ENCODE peak calls at places on chromosomes 1 and 21, in five cellular contexts. One of them, this sample, is unnamed.

GRCh38 chr1:64745986-64746940 is 1.4 kb downstream of the RAVER2 start:
- DNase-seq in CD8-positive, alpha-beta T cell: no peak
- DNase-seq in left lung: no peak
- DNase-seq in psoas muscle: no peak
- DNase-seq in HL-60: peak
- DNase-seq in this sample: no peak

GRCh38 chr1:41371630-41372599 is 10.7 kb downstream of the FOXO6 start:
- DNase-seq in psoas muscle: peak
- DNase-seq in left lung: no peak
- DNase-seq in HL-60: peak
- DNase-seq in CD8-positive, alpha-beta T cell: no peak
- DNase-seq in this sample: no peak

GRCh38 chr1:228337711-228338520 is 68.7 kb downstream of the TRIM11 start:
- DNase-seq in psoas muscle: peak
- DNase-seq in left lung: peak
- DNase-seq in HL-60: no peak
- DNase-seq in CD8-positive, alpha-beta T cell: no peak
- DNase-seq in this sample: peak

GRCh38 chr1:70509996-70510876 is 99.2 kb downstream of the CTH start:
- DNase-seq in HL-60: peak
- DNase-seq in CD8-positive, alpha-beta T cell: no peak
- DNase-seq in psoas muscle: no peak
- DNase-seq in left lung: no peak
- DNase-seq in this sample: no peak

GRCh38 chr1:145878724-145879123 is 6.9 kb downstream of the ANKRD35 start:
- DNase-seq in HL-60: no peak
- DNase-seq in psoas muscle: no peak
- DNase-seq in CD8-positive, alpha-beta T cell: no peak
- DNase-seq in left lung: no peak
- DNase-seq in this sample: no peak

GRCh38 chr1:99481391-99481996 is 164.4 kb upstream of the PALMD start:
- DNase-seq in CD8-positive, alpha-beta T cell: peak
- DNase-seq in left lung: no peak
- DNase-seq in psoas muscle: no peak
- DNase-seq in HL-60: peak
- DNase-seq in this sample: peak

GRCh38 chr21:33478858-33479678 is 706 bp downstream of the TMEM50B start:
- DNase-seq in HL-60: peak
- DNase-seq in psoas muscle: peak
- DNase-seq in CD8-positive, alpha-beta T cell: peak
- DNase-seq in left lung: peak
- DNase-seq in this sample: peak

GRCh38 chr1:112833806-112834205 is 118.7 kb upstream of the PPM1J start:
- DNase-seq in left lung: no peak
- DNase-seq in HL-60: no peak
- DNase-seq in CD8-positive, alpha-beta T cell: no peak
- DNase-seq in psoas muscle: no peak
- DNase-seq in this sample: no peak

GRCh38 chr1:151998611-151999362 is 5.1 kb upstream of the S100A10 start:
- DNase-seq in psoas muscle: no peak
- DNase-seq in CD8-positive, alpha-beta T cell: no peak
- DNase-seq in left lung: no peak
- DNase-seq in HL-60: no peak
- DNase-seq in this sample: no peak

GRCh38 chr1:68011786-68012375 is 38.5 kb downstream of the DIRAS3 start:
- DNase-seq in psoas muscle: no peak
- DNase-seq in CD8-positive, alpha-beta T cell: no peak
- DNase-seq in HL-60: no peak
- DNase-seq in left lung: no peak
- DNase-seq in this sample: no peak

GRCh38 chr1:68015369-68015768 is 35.1 kb downstream of the DIRAS3 start:
- DNase-seq in HL-60: no peak
- DNase-seq in left lung: no peak
- DNase-seq in CD8-positive, alpha-beta T cell: no peak
- DNase-seq in psoas muscle: no peak
- DNase-seq in this sample: no peak

GRCh38 chr1:68013351-68013750 is 37.1 kb downstream of the DIRAS3 start:
- DNase-seq in CD8-positive, alpha-beta T cell: no peak
- DNase-seq in HL-60: no peak
- DNase-seq in left lung: no peak
- DNase-seq in psoas muscle: no peak
- DNase-seq in this sample: no peak

GRCh38 chr1:68010543-68010942 is 39.9 kb downstream of the DIRAS3 start:
- DNase-seq in psoas muscle: no peak
- DNase-seq in left lung: no peak
- DNase-seq in HL-60: no peak
- DNase-seq in CD8-positive, alpha-beta T cell: no peak
- DNase-seq in this sample: no peak

GRCh38 chr1:68010094-68010493 is 40.3 kb downstream of the DIRAS3 start:
- DNase-seq in psoas muscle: no peak
- DNase-seq in HL-60: no peak
- DNase-seq in CD8-positive, alpha-beta T cell: no peak
- DNase-seq in left lung: no peak
- DNase-seq in this sample: no peak
- TF ChIP-seq CTCF in psoas muscle: peak
- TF ChIP-seq CTCF in HL-60: no peak
- TF ChIP-seq CTCF in CD8-positive, alpha-beta T cell: no peak
- TF ChIP-seq CTCF in left lung: no peak
- TF ChIP-seq CTCF in this sample: peak

GRCh38 chr1:154567386-154568164 is at the start of gene CHRNB2:
- DNase-seq in HL-60: peak
- DNase-seq in psoas muscle: peak
- DNase-seq in left lung: peak
- DNase-seq in CD8-positive, alpha-beta T cell: peak
- DNase-seq in this sample: peak
- H3K27ac ChIP-seq in HL-60: no peak
- H3K27ac ChIP-seq in psoas muscle: no peak
- H3K27ac ChIP-seq in left lung: no peak
- H3K27ac ChIP-seq in CD8-positive, alpha-beta T cell: no peak
- H3K27ac ChIP-seq in this sample: peak

DNA sequence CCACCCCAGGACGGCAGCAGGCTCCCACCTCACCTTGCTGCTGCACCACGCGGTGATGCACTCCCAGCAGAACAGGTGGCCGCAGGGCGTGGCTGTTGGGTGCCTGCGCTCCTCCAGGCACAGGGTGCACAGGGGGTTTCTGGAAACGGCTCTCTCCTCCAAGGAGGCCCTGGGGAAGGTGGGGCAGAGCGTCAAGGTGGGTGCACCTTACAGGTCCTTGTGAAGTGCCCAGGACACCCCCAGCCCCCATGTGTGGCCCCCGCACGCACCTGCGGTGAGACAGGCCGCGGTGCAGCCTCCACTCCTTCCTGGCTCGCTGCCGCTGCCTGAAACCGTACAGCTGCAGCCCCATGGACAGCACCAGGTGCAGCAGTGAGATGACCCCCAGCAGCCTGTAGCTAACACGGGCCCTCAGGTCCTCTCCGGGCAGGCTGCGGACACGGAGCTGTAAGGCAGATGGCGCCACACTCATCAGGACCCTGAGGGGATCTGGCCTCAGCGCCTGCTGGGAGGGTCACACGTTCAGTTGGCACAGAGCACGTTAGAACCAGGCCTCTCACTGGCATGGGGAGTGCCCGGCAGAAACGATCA is 5.8 kb downstream of the PEX10 start:
- DNase-seq in left lung: no peak
- DNase-seq in psoas muscle: no peak
- DNase-seq in HL-60: no peak
- DNase-seq in CD8-positive, alpha-beta T cell: no peak
- DNase-seq in this sample: no peak
- TF ChIP-seq CTCF in left lung: no peak
- TF ChIP-seq CTCF in psoas muscle: no peak
- TF ChIP-seq CTCF in HL-60: no peak
- TF ChIP-seq CTCF in CD8-positive, alpha-beta T cell: no peak
- TF ChIP-seq CTCF in this sample: no peak

DNA sequence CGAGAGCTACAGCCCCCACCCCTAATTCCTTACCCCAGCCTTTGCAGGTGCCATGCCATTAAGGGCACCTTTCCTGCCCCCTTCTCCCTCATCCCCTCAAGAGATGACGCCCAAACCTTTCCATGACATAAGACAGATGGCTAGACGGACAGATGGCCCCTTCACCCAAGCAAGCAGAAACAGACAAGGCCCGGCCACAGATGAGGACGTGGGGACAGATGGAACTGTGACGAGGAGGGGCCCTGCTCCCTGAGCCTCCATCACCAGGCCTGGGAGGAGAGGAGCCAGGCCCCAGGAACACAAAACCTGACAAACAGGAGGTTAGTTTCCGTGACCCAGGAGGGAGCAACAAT is 24.7 kb upstream of the PEF1 start:
- DNase-seq in CD8-positive, alpha-beta T cell: no peak
- DNase-seq in left lung: no peak
- DNase-seq in HL-60: no peak
- DNase-seq in psoas muscle: no peak
- DNase-seq in this sample: no peak
- H3K27ac ChIP-seq in CD8-positive, alpha-beta T cell: no peak
- H3K27ac ChIP-seq in left lung: peak
- H3K27ac ChIP-seq in HL-60: no peak
- H3K27ac ChIP-seq in psoas muscle: peak
- H3K27ac ChIP-seq in this sample: no peak

GRCh38 chr1:182050481-182051438 is 10.8 kb downstream of the ZNF648 start:
- DNase-seq in left lung: no peak
- DNase-seq in HL-60: peak
- DNase-seq in psoas muscle: no peak
- DNase-seq in CD8-positive, alpha-beta T cell: no peak
- DNase-seq in this sample: no peak

GRCh38 chr1:182051938-182052337 is 9.6 kb downstream of the ZNF648 start:
- DNase-seq in CD8-positive, alpha-beta T cell: no peak
- DNase-seq in left lung: no peak
- DNase-seq in psoas muscle: no peak
- DNase-seq in HL-60: no peak
- DNase-seq in this sample: no peak

GRCh38 chr1:182056596-182057366 is 4.7 kb downstream of the ZNF648 start:
- DNase-seq in psoas muscle: no peak
- DNase-seq in HL-60: no peak
- DNase-seq in CD8-positive, alpha-beta T cell: no peak
- DNase-seq in left lung: no peak
- DNase-seq in this sample: no peak

GRCh38 chr1:182059936-182060335 is 1.6 kb downstream of the ZNF648 start:
- DNase-seq in HL-60: no peak
- DNase-seq in psoas muscle: no peak
- DNase-seq in CD8-positive, alpha-beta T cell: no peak
- DNase-seq in left lung: no peak
- DNase-seq in this sample: no peak

GRCh38 chr1:182054698-182055326 is 6.7 kb downstream of the ZNF648 start:
- DNase-seq in CD8-positive, alpha-beta T cell: peak
- DNase-seq in HL-60: peak
- DNase-seq in psoas muscle: no peak
- DNase-seq in left lung: no peak
- DNase-seq in this sample: peak
- TF ChIP-seq CTCF in CD8-positive, alpha-beta T cell: peak
- TF ChIP-seq CTCF in HL-60: peak
- TF ChIP-seq CTCF in psoas muscle: peak
- TF ChIP-seq CTCF in left lung: peak
- TF ChIP-seq CTCF in this sample: peak

GRCh38 chr1:27604579-27605299 is 795 bp upstream of the AHDC1 start:
- DNase-seq in HL-60: no peak
- DNase-seq in CD8-positive, alpha-beta T cell: no peak
- DNase-seq in left lung: no peak
- DNase-seq in psoas muscle: no peak
- DNase-seq in this sample: no peak
- H3K27ac ChIP-seq in HL-60: no peak
- H3K27ac ChIP-seq in CD8-positive, alpha-beta T cell: no peak
- H3K27ac ChIP-seq in left lung: no peak
- H3K27ac ChIP-seq in psoas muscle: peak
- H3K27ac ChIP-seq in this sample: peak

GRCh38 chr1:209064850-209065249 is 518.7 kb upstream of the CAMK1G start:
- DNase-seq in HL-60: no peak
- DNase-seq in left lung: no peak
- DNase-seq in psoas muscle: no peak
- DNase-seq in CD8-positive, alpha-beta T cell: no peak
- DNase-seq in this sample: no peak

GRCh38 chr1:209065350-209065749 is 518.2 kb upstream of the CAMK1G start:
- DNase-seq in CD8-positive, alpha-beta T cell: no peak
- DNase-seq in HL-60: no peak
- DNase-seq in left lung: no peak
- DNase-seq in psoas muscle: no peak
- DNase-seq in this sample: no peak

GRCh38 chr1:209062863-209063262 is 520.7 kb upstream of the CAMK1G start:
- DNase-seq in left lung: no peak
- DNase-seq in HL-60: no peak
- DNase-seq in psoas muscle: no peak
- DNase-seq in CD8-positive, alpha-beta T cell: no peak
- DNase-seq in this sample: no peak

GRCh38 chr1:209062081-209062480 is 521.4 kb upstream of the CAMK1G start:
- DNase-seq in HL-60: no peak
- DNase-seq in left lung: no peak
- DNase-seq in psoas muscle: no peak
- DNase-seq in CD8-positive, alpha-beta T cell: no peak
- DNase-seq in this sample: no peak

DNA sequence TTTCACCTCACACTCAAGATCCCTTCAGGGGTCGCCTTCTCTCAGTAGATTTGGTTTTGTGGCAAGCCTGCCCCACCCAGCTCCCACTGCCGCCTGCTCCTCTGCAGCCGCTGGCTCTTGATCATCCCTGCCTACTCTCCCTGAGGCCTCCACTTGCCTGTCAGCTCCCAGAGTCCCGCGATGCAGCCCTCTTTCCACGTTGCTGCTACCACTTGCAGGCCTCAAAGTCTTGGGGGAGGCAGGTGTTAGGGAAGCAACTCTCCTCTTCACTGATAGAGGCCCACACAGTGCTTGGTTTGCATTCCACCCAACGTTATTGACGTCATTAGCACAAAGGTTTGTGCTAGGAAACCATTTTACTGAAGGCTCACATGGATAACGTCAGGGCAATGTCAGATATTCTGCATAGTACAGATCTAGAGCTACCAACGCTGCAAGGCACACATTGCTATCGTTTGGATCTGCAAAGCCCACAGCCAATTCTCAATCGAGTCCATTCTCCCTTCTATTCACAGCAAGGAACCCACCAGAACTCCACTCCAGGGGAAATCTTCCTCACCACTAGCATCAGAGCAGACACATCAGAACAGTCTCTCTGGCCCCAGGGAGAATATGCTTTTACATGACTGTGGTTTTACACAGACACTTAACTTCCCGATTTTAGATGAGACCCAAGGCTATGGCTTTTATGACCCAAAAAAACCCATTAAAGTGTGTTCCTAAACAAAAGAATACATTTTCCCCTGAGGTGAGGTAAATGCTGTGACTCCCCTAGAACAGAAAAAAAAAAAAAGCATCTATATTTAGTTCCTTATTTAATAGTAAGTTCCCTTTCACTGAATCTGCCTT is 519.5 kb upstream of the CAMK1G start:
- DNase-seq in left lung: no peak
- DNase-seq in HL-60: no peak
- DNase-seq in CD8-positive, alpha-beta T cell: no peak
- DNase-seq in psoas muscle: no peak
- DNase-seq in this sample: no peak
- TF ChIP-seq CTCF in left lung: no peak
- TF ChIP-seq CTCF in HL-60: no peak
- TF ChIP-seq CTCF in CD8-positive, alpha-beta T cell: no peak
- TF ChIP-seq CTCF in psoas muscle: no peak
- TF ChIP-seq CTCF in this sample: no peak

GRCh38 chr21:44310628-44311027 is 10.8 kb downstream of the PFKL start:
- DNase-seq in left lung: no peak
- DNase-seq in psoas muscle: no peak
- DNase-seq in CD8-positive, alpha-beta T cell: no peak
- DNase-seq in HL-60: no peak
- DNase-seq in this sample: no peak
- H3K27ac ChIP-seq in left lung: no peak
- H3K27ac ChIP-seq in psoas muscle: no peak
- H3K27ac ChIP-seq in CD8-positive, alpha-beta T cell: no peak
- H3K27ac ChIP-seq in HL-60: no peak
- H3K27ac ChIP-seq in this sample: no peak